ENCODE peak calls at places on chromosomes 6 and 20, in eight cellular contexts. Q is IMR-90, L is RWPE2, T is SK-N-SH, W is mucosa of descending colon, X is BE2C, Z is sigmoid colon, P is K562. F is an unnamed sample.

GRCh38 chr6:71248306-71248705 is 40.3 kb upstream of the OGFRL1 start:
- DNase-seq in P (no peak), Q (peak; percentile 75), X (no peak), Z (no peak), T (no peak), W (no peak), L (no peak), F (no peak)

GRCh38 chr6:41200296-41200900 is 551 bp downstream of the TREML2 start:
- DNase-seq in W (peak; percentile 11), Q (no peak), P (peak; percentile 76), Z (no peak), T (no peak), L (no peak), X (no peak), F (no peak)

GRCh38 chr6:68313911-68314310 is 321.2 kb upstream of the ADGRB3 start:
- DNase-seq in T (no peak), P (peak; percentile 32), Z (no peak), L (no peak), X (no peak), Q (no peak), W (no peak), F (no peak)

GRCh38 chr6:137044366-137045220 is at the start of gene IL20RA:
- DNase-seq in X (no peak), T (peak; percentile 87), W (peak; percentile 58), Z (peak; percentile 69), P (no peak), Q (no peak), L (no peak), F (no peak)

GRCh38 chr6:133553652-133554051 is 312.5 kb downstream of the EYA4 start:
- DNase-seq in W (peak; percentile 69), Q (peak; percentile 79), X (peak; percentile 72), T (peak; percentile 32), Z (no peak), L (no peak), P (peak; percentile 59), F (peak; percentile 70)

GRCh38 chr20:33781133-33781532 is 30.0 kb upstream of the CHMP4B start:
- DNase-seq in Q (no peak), T (no peak), Z (no peak), L (peak; percentile 71), W (peak; percentile 43), X (no peak), P (no peak), F (no peak)

GRCh38 chr6:53009056-53009455 is 14.0 kb upstream of the GSTA4 start:
- DNase-seq in L (no peak), T (no peak), Q (no peak), X (peak; percentile 14), W (no peak), Z (no peak), P (no peak), F (no peak)

GRCh38 chr20:63553251-63553932 is 567 bp upstream of the FNDC11 start:
- DNase-seq in W (peak; percentile 79), Q (peak; percentile 83), Z (peak; percentile 91), P (peak; percentile 91), T (peak; percentile 98), L (peak; percentile 85), X (peak; percentile 95), F (peak; percentile 60)

GRCh38 chr6:157937318-157937717 is 44.3 kb upstream of the SYNJ2 start:
- DNase-seq in W (no peak), Z (no peak), X (no peak), L (no peak), Q (no peak), T (no peak), P (no peak), F (no peak)

GRCh38 chr6:9520417-9521151 is 894.3 kb downstream of the TFAP2A start:
- DNase-seq in L (no peak), X (no peak), W (no peak), Z (no peak), T (no peak), Q (peak; percentile 89), P (no peak), F (no peak)

DNA sequence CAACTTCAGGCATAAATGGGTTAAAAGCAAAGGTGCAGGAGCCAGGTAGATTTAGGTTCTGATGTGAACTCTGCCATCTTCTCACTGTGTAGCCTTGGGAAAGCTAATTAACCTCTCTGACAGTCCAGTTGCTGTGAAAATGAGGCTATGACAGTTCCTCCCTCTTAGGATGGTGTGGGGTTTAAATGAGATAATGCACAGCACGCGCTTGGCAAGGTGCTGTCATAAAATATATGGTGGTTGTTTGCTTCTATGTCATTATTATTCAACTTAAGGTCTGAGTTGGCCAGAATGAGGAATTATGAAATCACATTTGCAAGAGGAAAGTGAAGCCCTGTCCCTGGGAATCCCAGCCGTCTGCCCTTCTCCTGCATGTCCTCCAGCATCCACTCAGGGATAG is 15.5 kb upstream of the BCAS1 start:
- DNase-seq in X (no peak), P (no peak), W (no peak), Z (no peak), Q (no peak), T (no peak), L (no peak), F (no peak)
- H3K4me1 ChIP-seq in X (no peaks in the 10 kb centered on the region), P (no peaks in the 10 kb centered on the region), W (peaks cover 11% of the 10 kb centered on the region), Z (no peaks in the 10 kb centered on the region), Q (no peaks in the 10 kb centered on the region), T (no peaks in the 10 kb centered on the region), L (no peaks in the 10 kb centered on the region), F (no peaks in the 10 kb centered on the region)

GRCh38 chr6:18359237-18359885 is 27.8 kb upstream of the RNF144B start:
- DNase-seq in P (no peak), Z (no peak), T (no peak), X (no peak), Q (no peak), W (no peak), L (no peak), F (no peak)
- H3K9me3 ChIP-seq in P (no peaks in the 10 kb centered on the region), Z (no peaks in the 10 kb centered on the region), T (no peaks in the 10 kb centered on the region), X (no peaks in the 10 kb centered on the region), Q (no peaks in the 10 kb centered on the region), W (no peaks in the 10 kb centered on the region), L (no peaks in the 10 kb centered on the region), F (no peaks in the 10 kb centered on the region)

DNA sequence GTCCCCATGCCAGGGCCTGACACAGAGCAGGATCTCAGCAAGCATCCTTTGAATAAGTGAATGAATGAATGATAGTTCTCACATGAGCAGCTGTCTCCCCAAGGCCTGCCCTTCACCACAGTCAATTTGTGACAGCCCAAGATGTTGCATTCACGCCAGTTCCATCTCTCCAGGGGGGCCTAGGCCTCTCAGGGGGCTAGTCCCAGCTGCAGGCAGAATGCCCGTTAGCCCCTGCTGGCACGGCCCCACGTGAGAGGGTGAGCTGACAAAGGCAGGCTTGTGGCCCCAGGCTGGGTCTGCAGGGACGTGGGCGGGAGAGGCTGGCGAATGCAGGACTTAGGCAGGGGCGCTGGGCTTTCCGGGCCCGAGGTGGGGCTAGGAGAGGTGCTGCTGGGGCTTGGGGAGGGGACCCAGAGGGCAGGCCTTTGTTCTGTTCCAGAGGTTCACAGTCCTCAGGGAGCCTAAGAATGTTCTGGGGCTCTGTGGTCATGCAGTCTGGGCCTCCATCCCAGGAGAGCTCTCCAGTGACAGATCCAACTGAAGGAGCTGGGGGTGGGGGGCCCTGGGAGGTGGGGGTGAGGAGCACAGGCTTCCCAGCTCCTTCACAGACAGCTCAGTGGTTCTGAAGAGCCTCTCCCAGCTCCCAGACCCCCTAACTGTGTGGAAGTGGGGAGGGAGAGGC is 30.5 kb upstream of the TLDC2 start:
- DNase-seq in Q (no peak), P (no peak), T (no peak), X (peak; percentile 55), Z (no peak), W (peak; percentile 2), L (peak; percentile 86), F (no peak)
- H3K4me1 ChIP-seq in Q (peaks cover 36% of the 10 kb centered on the region), P (peaks cover 13% of the 10 kb centered on the region), T (peaks cover 6% of the 10 kb centered on the region), X (peaks cover 4% of the 10 kb centered on the region), Z (no peaks in the 10 kb centered on the region), W (peaks cover 7% of the 10 kb centered on the region), L (peaks cover 34% of the 10 kb centered on the region), F (peaks cover 17% of the 10 kb centered on the region)

DNA sequence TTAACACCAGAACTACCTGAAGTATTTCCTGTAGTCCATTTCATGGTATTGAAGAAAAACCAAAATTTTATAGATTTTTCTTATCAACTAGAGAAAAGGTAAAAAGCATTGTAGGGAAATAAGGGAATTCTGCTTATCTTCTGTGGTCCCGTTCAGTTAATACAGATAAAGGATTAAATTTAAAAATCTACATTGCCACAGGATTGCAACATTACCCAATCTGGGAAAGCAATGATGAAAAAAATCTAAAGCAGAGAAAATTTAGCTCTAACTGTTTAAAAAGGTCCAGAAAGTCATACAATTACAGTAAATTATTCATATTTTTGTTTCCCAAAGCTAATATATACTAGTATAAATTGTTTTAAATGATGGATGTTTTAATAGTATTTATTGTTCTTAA is 18.0 kb downstream of the POLH start:
- DNase-seq in L (no peak), P (no peak), Z (no peak), Q (no peak), X (no peak), W (no peak), T (no peak), F (no peak)
- H3K9me3 ChIP-seq in L (no peaks in the 10 kb centered on the region), P (no peaks in the 10 kb centered on the region), Z (no peaks in the 10 kb centered on the region), Q (no peaks in the 10 kb centered on the region), X (no peaks in the 10 kb centered on the region), W (no peaks in the 10 kb centered on the region), T (no peaks in the 10 kb centered on the region), F (no peaks in the 10 kb centered on the region)

DNA sequence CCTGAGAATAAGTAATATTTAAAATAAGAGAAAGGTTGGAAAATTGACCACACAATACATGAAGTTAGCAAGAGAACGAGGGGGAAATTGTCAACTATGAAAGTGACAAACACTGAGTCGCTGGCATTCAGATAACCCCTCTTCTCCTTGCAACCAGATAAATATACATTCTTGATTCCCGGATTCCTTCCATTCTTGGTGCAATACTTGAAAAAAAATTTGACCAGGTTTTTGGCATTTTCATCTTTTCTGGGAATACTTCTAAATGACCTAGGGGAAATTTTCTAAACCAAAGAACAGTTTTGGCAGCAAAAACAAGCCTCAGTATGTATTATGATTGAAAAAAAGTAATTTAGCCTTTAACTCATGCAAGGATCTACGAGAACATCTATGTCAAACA is 164.0 kb downstream of the PDE7B start:
- DNase-seq in Q (peak; percentile 55), L (no peak), X (no peak), P (no peak), Z (no peak), W (no peak), T (no peak), F (no peak)
- H3K4me1 ChIP-seq in Q (peaks cover 21% of the 10 kb centered on the region), L (peaks cover 7% of the 10 kb centered on the region), X (no peaks in the 10 kb centered on the region), P (no peaks in the 10 kb centered on the region), Z (no peaks in the 10 kb centered on the region), W (no peaks in the 10 kb centered on the region), T (peaks cover 11% of the 10 kb centered on the region), F (no peaks in the 10 kb centered on the region)

DNA sequence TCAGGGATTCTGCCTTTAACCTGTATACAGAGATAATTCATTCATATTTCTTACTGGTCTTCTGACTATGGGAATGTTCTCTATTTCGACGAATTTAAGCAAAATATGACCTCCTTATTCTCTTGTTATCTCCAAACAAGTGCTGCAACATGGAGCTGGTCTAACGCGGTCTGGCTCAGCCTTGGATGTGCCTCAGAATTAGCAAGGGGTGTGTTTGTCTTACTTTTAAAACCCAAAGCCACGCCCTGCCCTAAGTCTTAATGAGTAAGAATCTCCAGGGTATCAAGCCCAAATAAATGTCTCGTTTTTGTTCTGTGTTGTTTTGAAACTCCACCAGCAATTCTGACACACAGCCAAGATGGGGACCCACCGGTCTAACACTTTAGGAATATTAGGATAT is 99.3 kb downstream of the ATP9A start:
- DNase-seq in X (no peak), P (no peak), Z (no peak), W (no peak), Q (no peak), L (no peak), T (no peak), F (no peak)
- H3K9me3 ChIP-seq in X (no peaks in the 10 kb centered on the region), P (no peaks in the 10 kb centered on the region), Z (no peaks in the 10 kb centered on the region), W (no peaks in the 10 kb centered on the region), Q (no peaks in the 10 kb centered on the region), L (no peaks in the 10 kb centered on the region), T (no peaks in the 10 kb centered on the region), F (no peaks in the 10 kb centered on the region)

F was measured in HAP-1.